ENCODE peak calls at places on chromosomes 1 and 21, in nine cellular contexts. S, N, W, V, U, C, Z, L and J are unnamed samples.
A peak's percentile ranks its signal among the peaks of the same experiment; 100 is the strongest.

GRCh38 chr21:44460441-44460755 is 5.1 kb downstream of the LRRC3 start:
- DNase-seq in S (no peak), N (no peak), W (no peak), V (no peak), U (no peak), C (no peak), Z (no peak), L (no peak), J (no peak)

GRCh38 chr1:99869304-99869703 is 19.1 kb downstream of the AGL start:
- DNase-seq in S (no peak), N (no peak), W (no peak), V (peak; percentile 73), U (no peak), C (no peak), Z (no peak), L (no peak), J (no peak)

GRCh38 chr1:3943123-3943431 is 43.0 kb upstream of the C1orf174 start:
- DNase-seq in S (no peak), N (no peak), W (no peak), V (no peak), U (no peak), C (no peak), Z (no peak), L (no peak), J (no peak)

GRCh38 chr1:86380257-86380861 is 15.8 kb downstream of the ODF2L start:
- DNase-seq in S (no peak), N (no peak), W (no peak), V (peak; percentile 86), U (no peak), C (peak; percentile 37), Z (no peak), L (peak; percentile 74), J (peak; percentile 60)

GRCh38 chr1:56169856-56170255 is 409.5 kb downstream of the PLPP3 start:
- DNase-seq in S (no peak), N (no peak), W (no peak), V (peak; percentile 70), U (no peak), C (no peak), Z (no peak), L (no peak), J (no peak)

GRCh38 chr21:33121715-33122475 is 52.0 kb downstream of the OLIG1 start:
- DNase-seq in S (no peak), N (no peak), W (no peak), V (peak; percentile 14), U (no peak), C (peak; percentile 1), Z (no peak), L (peak; percentile 55), J (no peak)

GRCh38 chr1:54774820-54775498 is 10.6 kb upstream of the PARS2 start:
- DNase-seq in S (no peak), N (no peak), W (no peak), V (peak; percentile 25), U (no peak), C (peak; percentile 6), Z (no peak), L (peak; percentile 59), J (no peak)

GRCh38 chr1:201888282-201889033 is at the start of gene SHISA4:
- DNase-seq in S (peak; percentile 86), N (peak; percentile 83), W (no peak), V (peak; percentile 29), U (peak; percentile 62), C (no peak), Z (peak; percentile 89), L (peak; percentile 75), J (no peak)

GRCh38 chr1:41353744-41354143 is 7.5 kb upstream of the FOXO6 start:
- DNase-seq in S (peak; percentile 24), N (no peak), W (no peak), V (no peak), U (no peak), C (no peak), Z (no peak), L (no peak), J (no peak)

GRCh38 chr1:4262665-4263064 is 362.6 kb upstream of the C1orf174 start:
- DNase-seq in S (no peak), N (no peak), W (no peak), V (no peak), U (no peak), C (no peak), Z (no peak), L (no peak), J (no peak)

GRCh38 chr1:115275216-115275615 is 62.8 kb downstream of the NGF start:
- DNase-seq in S (no peak), N (no peak), W (no peak), V (peak; percentile 30), U (no peak), C (no peak), Z (no peak), L (peak; percentile 5), J (no peak)

GRCh38 chr1:10553124-10553523 is 78.4 kb downstream of the PEX14 start:
- DNase-seq in S (no peak), N (no peak), W (no peak), V (no peak), U (no peak), C (no peak), Z (no peak), L (no peak), J (no peak)

GRCh38 chr1:24541711-24542346 is 14.1 kb upstream of the NCMAP start:
- DNase-seq in S (peak; percentile 78), N (peak; percentile 29), W (no peak), V (no peak), U (no peak), C (no peak), Z (no peak), L (peak; percentile 35), J (no peak)

GRCh38 chr1:81670286-81670685 is 130.4 kb upstream of the ADGRL2 start:
- DNase-seq in S (peak; percentile 66), N (peak; percentile 92), W (no peak), V (peak; percentile 97), U (peak; percentile 41), C (peak; percentile 98), Z (peak; percentile 53), L (peak; percentile 56), J (peak; percentile 87)

GRCh38 chr1:81670997-81671396 is 129.7 kb upstream of the ADGRL2 start:
- DNase-seq in S (no peak), N (no peak), W (no peak), V (no peak), U (no peak), C (no peak), Z (no peak), L (no peak), J (no peak)

GRCh38 chr1:81672766-81673165 is 128.0 kb upstream of the ADGRL2 start:
- DNase-seq in S (no peak), N (no peak), W (no peak), V (no peak), U (no peak), C (no peak), Z (no peak), L (no peak), J (no peak)
- H3K27ac ChIP-seq in S (no peak overlapping the region), N (no peak overlapping the region), W (no peak overlapping the region), V (no peak overlapping the region), U (no peak overlapping the region), C (no peak overlapping the region), Z (no peak overlapping the region), L (no peak overlapping the region), J (no peak overlapping the region)

GRCh38 chr1:91742848-91743292 is 143.1 kb downstream of the TGFBR3 start:
- DNase-seq in S (no peak), N (no peak), W (no peak), V (peak; percentile 66), U (peak; percentile 62), C (peak; percentile 40), Z (no peak), L (no peak), J (no peak)

GRCh38 chr1:91745649-91746383 is 140.1 kb downstream of the TGFBR3 start:
- DNase-seq in S (no peak), N (no peak), W (no peak), V (no peak), U (no peak), C (no peak), Z (no peak), L (no peak), J (no peak)

GRCh38 chr1:91746728-91747338 is 139.1 kb downstream of the TGFBR3 start:
- DNase-seq in S (no peak), N (no peak), W (no peak), V (no peak), U (no peak), C (no peak), Z (no peak), L (peak; percentile 36), J (no peak)

GRCh38 chr1:91747666-91748065 is 138.3 kb downstream of the TGFBR3 start:
- DNase-seq in S (no peak), N (no peak), W (no peak), V (no peak), U (no peak), C (no peak), Z (no peak), L (no peak), J (no peak)

DNA sequence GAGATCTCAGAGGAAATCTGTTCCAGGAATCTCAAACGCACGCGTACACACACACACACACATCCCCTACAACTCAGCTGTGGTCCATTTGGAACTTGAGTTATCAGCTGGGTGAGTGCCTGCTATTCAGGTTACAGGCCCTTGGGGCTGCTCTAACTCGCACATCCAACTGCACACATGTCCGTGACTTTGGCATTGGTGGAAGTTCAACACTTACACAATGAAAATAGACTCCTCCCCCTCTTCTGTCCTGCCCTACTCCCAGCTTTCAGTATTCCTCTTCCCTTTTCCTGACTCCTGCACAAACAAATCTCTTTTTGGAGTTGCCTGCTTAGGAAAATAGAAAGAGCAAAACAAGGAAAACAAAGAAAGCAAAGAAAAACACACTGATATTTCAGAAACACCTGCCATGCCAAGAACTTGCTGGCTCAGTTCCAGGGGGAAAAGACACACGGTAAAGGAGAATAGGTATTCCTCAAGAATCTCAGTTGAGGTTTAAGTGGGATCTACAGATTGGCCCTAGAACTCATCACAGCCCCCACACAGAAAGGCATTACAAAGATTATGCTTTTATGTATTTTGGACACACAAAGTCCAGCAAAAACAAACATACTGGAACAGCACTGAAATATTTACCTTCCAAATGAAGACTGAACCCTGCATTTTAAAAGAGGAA is 140.8 kb downstream of the TGFBR3 start:
- DNase-seq in S (no peak), N (no peak), W (no peak), V (no peak), U (peak; percentile 84), C (no peak), Z (no peak), L (no peak), J (no peak)
- TF ChIP-seq CTCF in S (no peak), N (no peak), W (no peak), V (no peak), U (peak; percentile 20), C (no peak), Z (peak; percentile 32), L (no peak), J (no peak)

GRCh38 chr1:16017076-16017460 is 775 bp downstream of the HSPB7 start:
- DNase-seq in S (no peak), N (no peak), W (no peak), V (no peak), U (no peak), C (no peak), Z (no peak), L (no peak), J (no peak)
- H3K4me3 ChIP-seq in S (no peak overlapping the region), N (peak overlapping the region; percentile 41), W (peak overlapping the region; percentile 4), V (no peak overlapping the region), U (no peak overlapping the region), C (no peak overlapping the region), Z (peak overlapping the region; percentile 66), L (no peak overlapping the region), J (no peak overlapping the region)

DNA sequence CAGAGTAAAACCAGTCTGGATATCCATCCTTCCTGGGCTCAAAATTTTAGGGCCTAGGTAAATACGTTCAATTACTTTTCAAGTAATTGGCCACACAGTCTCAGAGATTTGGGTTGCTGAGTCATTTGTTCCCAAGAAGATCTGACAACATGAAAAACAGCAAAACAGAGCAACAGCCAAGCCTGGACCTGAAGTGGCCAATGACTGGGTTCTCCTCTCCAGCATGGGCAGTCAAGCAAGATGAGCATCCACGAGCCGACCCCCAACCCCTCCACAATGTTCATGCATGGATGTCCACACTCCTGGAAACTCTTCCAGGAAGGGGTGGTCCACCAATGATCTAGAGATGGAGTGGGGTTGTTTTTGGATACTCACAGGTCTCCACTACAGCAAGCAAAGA is 72.8 kb downstream of the CD46 start:
- DNase-seq in S (no peak), N (no peak), W (no peak), V (no peak), U (no peak), C (peak; percentile 26), Z (no peak), L (no peak), J (no peak)
- H3K27ac ChIP-seq in S (peak overlapping the region; percentile 99), N (peak overlapping the region; percentile 97), W (peak overlapping the region; percentile 98), V (peak overlapping the region; percentile 48), U (peak overlapping the region; percentile 99), C (peak overlapping the region; percentile 82), Z (peak overlapping the region; percentile 98), L (peak overlapping the region; percentile 91), J (no peak overlapping the region)